ENCODE peak calls at places on chromosomes 16 and 17, in four cellular contexts. E is activated gamma-delta T cell treated with Interleukin-2 at 50 U/mL for 16 hours, U is SW 1271, Q is occipital lobe. H is an unnamed sample.

GRCh38 chr17:45164734-45165269 is 3.1 kb downstream of the HEXIM2 start:
- DNase-seq in E (no peak), Q (no peak), U (no peak), H (no peak)

GRCh38 chr16:54285414-54286066 is 1.0 kb downstream of the IRX3 start:
- DNase-seq in Q (no peak), E (no peak), U (peak), H (no peak)

GRCh38 chr16:54054237-54054780 is 232.3 kb downstream of the IRX3 start:
- DNase-seq in Q (no peak), U (no peak), E (no peak), H (no peak)

GRCh38 chr16:66976746-66977145 is 11.6 kb upstream of the CES4A start:
- DNase-seq in E (no peak), U (no peak), Q (no peak), H (no peak)

GRCh38 chr17:34598161-34598776 is 18.9 kb downstream of the TMEM132E start:
- DNase-seq in Q (peak), U (no peak), E (no peak), H (no peak)

GRCh38 chr16:67461600-67462278 is 19.2 kb downstream of the ATP6V0D1 start:
- DNase-seq in U (no peak), E (no peak), Q (no peak), H (no peak)

GRCh38 chr17:82424001-82424862 is 5.8 kb upstream of the OGFOD3 start:
- DNase-seq in Q (no peak), U (peak), E (peak), H (peak)

GRCh38 chr17:77018504-77018903 is 122.3 kb upstream of the SEC14L1 start:
- DNase-seq in U (no peak), Q (no peak), E (no peak), H (no peak)

GRCh38 chr17:63531022-63531965 is 8.1 kb downstream of the KCNH6 start:
- DNase-seq in Q (no peak), E (no peak), U (no peak), H (no peak)

GRCh38 chr16:31108794-31109558 is 790 bp downstream of the BCKDK start:
- DNase-seq in E (no peak), Q (no peak), U (no peak), H (no peak)

GRCh38 chr16:19757762-19758595 is 39.9 kb downstream of the IQCK start:
- DNase-seq in E (no peak), Q (no peak), U (no peak), H (no peak)

GRCh38 chr16:48101069-48101674 is 54.6 kb downstream of the ABCC12 start:
- DNase-seq in E (no peak), U (no peak), Q (no peak), H (no peak)

GRCh38 chr17:66676421-66676820 is 158.5 kb upstream of the CACNG5 start:
- DNase-seq in Q (no peak), U (no peak), E (no peak), H (no peak)

GRCh38 chr17:74429604-74430384 is 2.1 kb upstream of the GPRC5C start:
- DNase-seq in Q (no peak), U (no peak), E (no peak), H (no peak)

GRCh38 chr17:42276609-42277341 is 584 bp upstream of the STAT5B start:
- DNase-seq in Q (peak), E (no peak), U (no peak), H (no peak)

GRCh38 chr17:72989074-72989610 is 103.3 kb downstream of the SLC39A11 start:
- DNase-seq in E (no peak), U (no peak), Q (no peak), H (no peak)

GRCh38 chr16:65648111-65648510 is 526.2 kb upstream of the CDH11 start:
- DNase-seq in U (no peak), Q (no peak), E (no peak), H (no peak)

GRCh38 chr17:16342979-16343378 is 10.3 kb downstream of the CENPV start:
- DNase-seq in U (no peak), Q (peak), E (no peak), H (no peak)

GRCh38 chr17:44536090-44536960 is 21.0 kb upstream of the FZD2 start:
- DNase-seq in Q (no peak), U (no peak), E (no peak), H (no peak)

GRCh38 chr17:50848691-50849090 is 13.3 kb downstream of the WFIKKN2 start:
- DNase-seq in Q (no peak), E (no peak), U (no peak), H (no peak)

GRCh38 chr16:89506791-89507191 is 1.4 kb upstream of the SPG7 start:
- DNase-seq in E (peak), U (no peak), Q (no peak), H (no peak)

GRCh38 chr17:78596871-78597635 is 19.9 kb upstream of the DNAH17 start:
- DNase-seq in Q (no peak), U (no peak), E (no peak), H (no peak)

GRCh38 chr17:78129385-78130079 is 977 bp upstream of the TMC6 start:
- DNase-seq in U (no peak), E (peak), Q (no peak), H (peak)

GRCh38 chr17:61018938-61019337 is 341.3 kb downstream of the BCAS3 start:
- DNase-seq in Q (no peak), E (no peak), U (no peak), H (no peak)

GRCh38 chr17:48484850-48485249 is 46.0 kb downstream of the HOXB1 start:
- DNase-seq in E (no peak), Q (no peak), U (no peak), H (no peak)

GRCh38 chr17:74941128-74941725 is 5.5 kb downstream of the OTOP3 start:
- DNase-seq in U (no peak), Q (no peak), E (no peak), H (no peak)

GRCh38 chr17:81518113-81518784 is 5.7 kb upstream of the ACTG1 start:
- DNase-seq in E (no peak), Q (no peak), U (no peak), H (no peak)

GRCh38 chr16:2753523-2754020 is 1.1 kb downstream of the SRRM2 start:
- DNase-seq in E (no peak), U (no peak), Q (no peak), H (no peak)

GRCh38 chr17:79942591-79943353 is 92.9 kb downstream of the TBC1D16 start:
- DNase-seq in Q (no peak), U (no peak), E (no peak), H (peak)

GRCh38 chr17:13885953-13886889 is 183.1 kb upstream of the COX10 start:
- DNase-seq in U (no peak), Q (no peak), E (no peak), H (no peak)

GRCh38 chr16:4244254-4244812 is 2.5 kb upstream of the SRL start:
- DNase-seq in E (no peak), U (no peak), Q (no peak), H (no peak)

GRCh38 chr17:58325289-58325726 is 3.3 kb downstream of the TSPOAP1 start:
- DNase-seq in Q (no peak), E (no peak), U (no peak), H (no peak)

GRCh38 chr16:79007614-79008013 is 592.9 kb downstream of the MAF start:
- DNase-seq in Q (no peak), E (no peak), U (no peak), H (no peak)

GRCh38 chr16:81551141-81551808 is 106.7 kb downstream of the CMIP start:
- DNase-seq in E (no peak), Q (no peak), U (peak), H (no peak)

GRCh38 chr17:38925263-38925995 is at the start of gene LASP1NB:
- DNase-seq in U (no peak), E (peak), Q (peak), H (no peak)

H was measured in naive B cell.